ENCODE peak calls at places on chromosomes 2 and 18, in seven cellular contexts. One of them, this sample, is unnamed.

GRCh38 chr2:5705490-5705889 is 13.3 kb downstream of the SOX11 start:
- DNase-seq in NCI-H1092: no peak
- DNase-seq in GM19239: no peak
- DNase-seq in activated CD8-positive, alpha-beta T cell treated with anti-CD3 and anti-CD28 coated beads, Interleukin-2, amount 10 ng/mL, durations not matched to agents 7 days and 5 days: no peak
- DNase-seq in activated naive CD4-positive, alpha-beta T cell treated with anti-CD3 and anti-CD28 coated beads, Interleukin-2, amount 50 U/mL, for 16 hours: no peak
- DNase-seq in cardiac fibroblast: no peak
- DNase-seq in choroid plexus epithelial cell: no peak
- DNase-seq in this sample: no peak

GRCh38 chr2:176079285-176079830 is 4.4 kb downstream of the EVX2 start:
- DNase-seq in NCI-H1092: no peak
- DNase-seq in GM19239: no peak
- DNase-seq in activated CD8-positive, alpha-beta T cell treated with anti-CD3 and anti-CD28 coated beads, Interleukin-2, amount 10 ng/mL, durations not matched to agents 7 days and 5 days: no peak
- DNase-seq in activated naive CD4-positive, alpha-beta T cell treated with anti-CD3 and anti-CD28 coated beads, Interleukin-2, amount 50 U/mL, for 16 hours: no peak
- DNase-seq in cardiac fibroblast: no peak
- DNase-seq in choroid plexus epithelial cell: no peak
- DNase-seq in this sample: no peak

GRCh38 chr2:10457846-10458563 is 9.9 kb upstream of the ODC1 start:
- DNase-seq in NCI-H1092: no peak
- DNase-seq in GM19239: no peak
- DNase-seq in activated CD8-positive, alpha-beta T cell treated with anti-CD3 and anti-CD28 coated beads, Interleukin-2, amount 10 ng/mL, durations not matched to agents 7 days and 5 days: no peak
- DNase-seq in activated naive CD4-positive, alpha-beta T cell treated with anti-CD3 and anti-CD28 coated beads, Interleukin-2, amount 50 U/mL, for 16 hours: no peak
- DNase-seq in cardiac fibroblast: peak
- DNase-seq in choroid plexus epithelial cell: peak
- DNase-seq in this sample: no peak

GRCh38 chr2:37287966-37288365 is 36.7 kb downstream of the PRKD3 start:
- DNase-seq in NCI-H1092: no peak
- DNase-seq in GM19239: no peak
- DNase-seq in activated CD8-positive, alpha-beta T cell treated with anti-CD3 and anti-CD28 coated beads, Interleukin-2, amount 10 ng/mL, durations not matched to agents 7 days and 5 days: peak
- DNase-seq in activated naive CD4-positive, alpha-beta T cell treated with anti-CD3 and anti-CD28 coated beads, Interleukin-2, amount 50 U/mL, for 16 hours: peak
- DNase-seq in cardiac fibroblast: no peak
- DNase-seq in choroid plexus epithelial cell: peak
- DNase-seq in this sample: no peak

GRCh38 chr2:43032894-43033270 is 193.5 kb downstream of the ZFP36L2 start:
- DNase-seq in NCI-H1092: no peak
- DNase-seq in GM19239: no peak
- DNase-seq in activated CD8-positive, alpha-beta T cell treated with anti-CD3 and anti-CD28 coated beads, Interleukin-2, amount 10 ng/mL, durations not matched to agents 7 days and 5 days: no peak
- DNase-seq in activated naive CD4-positive, alpha-beta T cell treated with anti-CD3 and anti-CD28 coated beads, Interleukin-2, amount 50 U/mL, for 16 hours: no peak
- DNase-seq in cardiac fibroblast: no peak
- DNase-seq in choroid plexus epithelial cell: no peak
- DNase-seq in this sample: no peak

GRCh38 chr2:105489168-105489878 is 90.5 kb upstream of the FHL2 start:
- DNase-seq in NCI-H1092: no peak
- DNase-seq in GM19239: no peak
- DNase-seq in activated CD8-positive, alpha-beta T cell treated with anti-CD3 and anti-CD28 coated beads, Interleukin-2, amount 10 ng/mL, durations not matched to agents 7 days and 5 days: no peak
- DNase-seq in activated naive CD4-positive, alpha-beta T cell treated with anti-CD3 and anti-CD28 coated beads, Interleukin-2, amount 50 U/mL, for 16 hours: no peak
- DNase-seq in cardiac fibroblast: no peak
- DNase-seq in choroid plexus epithelial cell: peak
- DNase-seq in this sample: no peak

GRCh38 chr18:66510357-66511027 is 93.4 kb downstream of the CDH19 start:
- DNase-seq in NCI-H1092: no peak
- DNase-seq in GM19239: no peak
- DNase-seq in activated CD8-positive, alpha-beta T cell treated with anti-CD3 and anti-CD28 coated beads, Interleukin-2, amount 10 ng/mL, durations not matched to agents 7 days and 5 days: no peak
- DNase-seq in activated naive CD4-positive, alpha-beta T cell treated with anti-CD3 and anti-CD28 coated beads, Interleukin-2, amount 50 U/mL, for 16 hours: no peak
- DNase-seq in cardiac fibroblast: peak
- DNase-seq in choroid plexus epithelial cell: peak
- DNase-seq in this sample: no peak

GRCh38 chr2:191321861-191322662 is 76.9 kb downstream of the MYO1B start:
- DNase-seq in NCI-H1092: no peak
- DNase-seq in GM19239: no peak
- DNase-seq in activated CD8-positive, alpha-beta T cell treated with anti-CD3 and anti-CD28 coated beads, Interleukin-2, amount 10 ng/mL, durations not matched to agents 7 days and 5 days: peak
- DNase-seq in activated naive CD4-positive, alpha-beta T cell treated with anti-CD3 and anti-CD28 coated beads, Interleukin-2, amount 50 U/mL, for 16 hours: no peak
- DNase-seq in cardiac fibroblast: peak
- DNase-seq in choroid plexus epithelial cell: peak
- DNase-seq in this sample: peak

GRCh38 chr2:134262666-134263065 is 8.8 kb downstream of the MGAT5 start:
- DNase-seq in NCI-H1092: no peak
- DNase-seq in GM19239: no peak
- DNase-seq in activated CD8-positive, alpha-beta T cell treated with anti-CD3 and anti-CD28 coated beads, Interleukin-2, amount 10 ng/mL, durations not matched to agents 7 days and 5 days: no peak
- DNase-seq in activated naive CD4-positive, alpha-beta T cell treated with anti-CD3 and anti-CD28 coated beads, Interleukin-2, amount 50 U/mL, for 16 hours: no peak
- DNase-seq in cardiac fibroblast: no peak
- DNase-seq in choroid plexus epithelial cell: no peak
- DNase-seq in this sample: no peak

GRCh38 chr18:11752116-11752911 is 63.2 kb downstream of the GNAL start:
- DNase-seq in NCI-H1092: no peak
- DNase-seq in GM19239: no peak
- DNase-seq in activated CD8-positive, alpha-beta T cell treated with anti-CD3 and anti-CD28 coated beads, Interleukin-2, amount 10 ng/mL, durations not matched to agents 7 days and 5 days: no peak
- DNase-seq in activated naive CD4-positive, alpha-beta T cell treated with anti-CD3 and anti-CD28 coated beads, Interleukin-2, amount 50 U/mL, for 16 hours: no peak
- DNase-seq in cardiac fibroblast: peak
- DNase-seq in choroid plexus epithelial cell: peak
- DNase-seq in this sample: no peak

GRCh38 chr18:51438797-51439350 is 241.4 kb upstream of the MEX3C start:
- DNase-seq in NCI-H1092: no peak
- DNase-seq in GM19239: no peak
- DNase-seq in activated CD8-positive, alpha-beta T cell treated with anti-CD3 and anti-CD28 coated beads, Interleukin-2, amount 10 ng/mL, durations not matched to agents 7 days and 5 days: no peak
- DNase-seq in activated naive CD4-positive, alpha-beta T cell treated with anti-CD3 and anti-CD28 coated beads, Interleukin-2, amount 50 U/mL, for 16 hours: no peak
- DNase-seq in cardiac fibroblast: no peak
- DNase-seq in choroid plexus epithelial cell: no peak
- DNase-seq in this sample: no peak

GRCh38 chr2:169069341-169069740 is at the start of gene DHRS9:
- DNase-seq in NCI-H1092: no peak
- DNase-seq in GM19239: no peak
- DNase-seq in activated CD8-positive, alpha-beta T cell treated with anti-CD3 and anti-CD28 coated beads, Interleukin-2, amount 10 ng/mL, durations not matched to agents 7 days and 5 days: no peak
- DNase-seq in activated naive CD4-positive, alpha-beta T cell treated with anti-CD3 and anti-CD28 coated beads, Interleukin-2, amount 50 U/mL, for 16 hours: no peak
- DNase-seq in cardiac fibroblast: peak
- DNase-seq in choroid plexus epithelial cell: peak
- DNase-seq in this sample: no peak

GRCh38 chr18:55381277-55381676 is 206.7 kb downstream of the TCF4 start:
- DNase-seq in NCI-H1092: no peak
- DNase-seq in GM19239: no peak
- DNase-seq in activated CD8-positive, alpha-beta T cell treated with anti-CD3 and anti-CD28 coated beads, Interleukin-2, amount 10 ng/mL, durations not matched to agents 7 days and 5 days: no peak
- DNase-seq in activated naive CD4-positive, alpha-beta T cell treated with anti-CD3 and anti-CD28 coated beads, Interleukin-2, amount 50 U/mL, for 16 hours: no peak
- DNase-seq in cardiac fibroblast: peak
- DNase-seq in choroid plexus epithelial cell: peak
- DNase-seq in this sample: no peak

GRCh38 chr2:240567137-240567871 is 980 bp upstream of the RNPEPL1 start:
- DNase-seq in NCI-H1092: no peak
- DNase-seq in GM19239: no peak
- DNase-seq in activated CD8-positive, alpha-beta T cell treated with anti-CD3 and anti-CD28 coated beads, Interleukin-2, amount 10 ng/mL, durations not matched to agents 7 days and 5 days: peak
- DNase-seq in activated naive CD4-positive, alpha-beta T cell treated with anti-CD3 and anti-CD28 coated beads, Interleukin-2, amount 50 U/mL, for 16 hours: peak
- DNase-seq in cardiac fibroblast: peak
- DNase-seq in choroid plexus epithelial cell: peak
- DNase-seq in this sample: no peak

GRCh38 chr2:120261387-120262006 is 8.8 kb downstream of the RALB start:
- DNase-seq in NCI-H1092: no peak
- DNase-seq in GM19239: peak
- DNase-seq in activated CD8-positive, alpha-beta T cell treated with anti-CD3 and anti-CD28 coated beads, Interleukin-2, amount 10 ng/mL, durations not matched to agents 7 days and 5 days: no peak
- DNase-seq in activated naive CD4-positive, alpha-beta T cell treated with anti-CD3 and anti-CD28 coated beads, Interleukin-2, amount 50 U/mL, for 16 hours: no peak
- DNase-seq in cardiac fibroblast: no peak
- DNase-seq in choroid plexus epithelial cell: no peak
- DNase-seq in this sample: no peak

GRCh38 chr18:11219571-11219970 is 70.2 kb upstream of the PIEZO2 start:
- DNase-seq in NCI-H1092: no peak
- DNase-seq in GM19239: no peak
- DNase-seq in activated CD8-positive, alpha-beta T cell treated with anti-CD3 and anti-CD28 coated beads, Interleukin-2, amount 10 ng/mL, durations not matched to agents 7 days and 5 days: no peak
- DNase-seq in activated naive CD4-positive, alpha-beta T cell treated with anti-CD3 and anti-CD28 coated beads, Interleukin-2, amount 50 U/mL, for 16 hours: no peak
- DNase-seq in cardiac fibroblast: no peak
- DNase-seq in choroid plexus epithelial cell: no peak
- DNase-seq in this sample: no peak